ENCODE peak calls at places on chromosome 21, in ten cellular contexts. I is amniotic stem cell; S is HFFc6; G is activated CD4-positive, alpha-beta T cell treated with anti-CD3 and anti-CD28 coated beads, Interleukin-2, amount 10 ng/mL, durations not matched to agents 7 days and 5 days; A is non-pigmented ciliary epithelial cell; J is activated T-helper 1 cell treated with anti-CD3 and anti-CD28 coated beads, Interleukin-12 subunit alpha, Interleukin-12 subunit beta, Interleukin-2, Interleukin-4 antibody, amounts not matched to agents 30 ng/mL and 10 ng/mL and 1 ng/mL, durations not matched to agents 14 hours and 24 hours and 36 hours; K is NCI-H69; F is aorta; C is stimulated activated CD4-positive, alpha-beta T cell treated with anti-CD3 and anti-CD28 coated beads, Interleukin-2, amount 100 ng/mL, for 48 hours; H is fibroblast of lung. U is an unnamed sample.

GRCh38 chr21:28636988-28637691 is 355.5 kb downstream of the LTN1 start:
- DNase-seq in S (peak), C (no peak), A (peak), H (peak), G (no peak), K (no peak), F (no peak), I (peak), J (no peak), U (no peak)

GRCh38 chr21:31509108-31510017 is 150.1 kb upstream of the SOD1 start:
- DNase-seq in F (no peak), C (peak), I (no peak), S (no peak), A (no peak), J (peak), K (peak), H (peak), G (peak), U (peak)

GRCh38 chr21:15491100-15491499 is 238.7 kb upstream of the USP25 start:
- DNase-seq in S (no peak), A (no peak), H (no peak), F (no peak), G (no peak), C (no peak), K (no peak), I (no peak), J (no peak), U (no peak)

GRCh38 chr21:43815107-43815742 is 25.8 kb downstream of the RRP1 start:
- DNase-seq in F (no peak), S (no peak), I (no peak), K (peak), G (no peak), J (no peak), C (no peak), H (no peak), A (no peak), U (no peak)

GRCh38 chr21:46326110-46326703 is 2.3 kb downstream of the PCNT start:
- DNase-seq in F (no peak), J (no peak), K (peak), G (no peak), A (no peak), I (no peak), C (no peak), H (no peak), S (no peak), U (no peak)

GRCh38 chr21:40300300-40300699 is 433.1 kb downstream of the PCP4 start:
- DNase-seq in H (no peak), K (no peak), A (no peak), F (no peak), G (no peak), S (no peak), J (no peak), I (no peak), C (no peak), U (no peak)

GRCh38 chr21:45448810-45449657 is 44.1 kb downstream of the COL18A1 start:
- DNase-seq in C (no peak), F (peak), I (no peak), S (no peak), A (no peak), H (no peak), J (no peak), G (no peak), K (peak), U (no peak)

GRCh38 chr21:37266515-37267221 is 466 bp downstream of the VPS26C start:
- DNase-seq in F (peak), K (peak), C (no peak), S (peak), G (no peak), A (no peak), I (no peak), H (peak), J (no peak), U (peak)

GRCh38 chr21:42466700-42467612 is 29.1 kb downstream of the RSPH1 start:
- DNase-seq in G (peak), C (no peak), I (no peak), K (peak), F (no peak), S (no peak), J (no peak), H (peak), A (no peak), U (no peak)

GRCh38 chr21:17732306-17732705 is 86.8 kb downstream of the C21orf91 start:
- DNase-seq in J (no peak), C (no peak), I (no peak), S (no peak), H (peak), A (no peak), G (no peak), F (no peak), K (peak), U (no peak)